ENCODE peak calls at places on chromosomes 11 and 22, in seven cellular contexts. W is dorsolateral prefrontal cortex, H is HCT116, M is thoracic aorta, V is NB4, N is IMR-90, E is pancreas. F is an unnamed sample.

GRCh38 chr11:91244921-91245320 is 979.7 kb upstream of the FAT3 start:
- DNase-seq in E (no peak), V (no peak), M (no peak), H (no peak), W (no peak), N (no peak), F (no peak)

GRCh38 chr22:22218302-22218701 is 26.3 kb upstream of the VPREB1 start:
- DNase-seq in H (no peak), N (no peak), V (no peak), E (no peak), W (no peak), M (no peak), F (no peak)

GRCh38 chr11:101458161-101458560 is 125.6 kb downstream of the TRPC6 start:
- DNase-seq in E (no peak), N (peak; percentile 79), W (no peak), V (no peak), M (no peak), H (no peak), F (no peak)

GRCh38 chr11:80086496-80087055 is 645.7 kb upstream of the TENM4 start:
- DNase-seq in W (no peak), V (no peak), E (no peak), N (no peak), M (no peak), H (no peak), F (no peak)

GRCh38 chr11:86487670-86488069 is 113.0 kb downstream of the CCDC81 start:
- DNase-seq in H (no peak), E (no peak), M (no peak), W (no peak), V (no peak), N (no peak), F (no peak)

GRCh38 chr11:5689551-5689983 is at the start of gene TRIM22:
- DNase-seq in V (peak; percentile 86), H (no peak), N (peak; percentile 71), M (no peak), E (no peak), W (no peak), F (peak; percentile 89)

GRCh38 chr11:78780889-78781288 is 206.2 kb upstream of the NARS2 start:
- DNase-seq in M (no peak), W (no peak), E (no peak), N (no peak), H (no peak), V (no peak), F (no peak)

GRCh38 chr11:67053896-67054850 is 2.5 kb upstream of the RHOD start:
- DNase-seq in N (peak; percentile 91), V (peak; percentile 63), M (peak; percentile 39), W (peak; percentile 69), E (peak; percentile 70), H (no peak), F (no peak)

GRCh38 chr11:119726585-119727522 is 2.1 kb downstream of the NECTIN1 start:
- DNase-seq in E (peak; percentile 32), N (no peak), W (no peak), M (no peak), H (no peak), V (no peak), F (no peak)

GRCh38 chr22:16933274-16933923 is 74.6 kb downstream of the GAB4 start:
- DNase-seq in M (no peak), H (no peak), W (no peak), N (no peak), V (no peak), E (no peak), F (no peak)

GRCh38 chr11:9095421-9095820 is 4.0 kb upstream of the SCUBE2 start:
- DNase-seq in W (no peak), E (no peak), H (no peak), V (peak; percentile 39), M (no peak), N (no peak), F (no peak)
- TF ChIP-seq CTCF in W (no peak), E (no peak), H (peak; percentile 57), V (peak; percentile 54), M (no peak), N (peak; percentile 15), F (peak; percentile 42)

DNA sequence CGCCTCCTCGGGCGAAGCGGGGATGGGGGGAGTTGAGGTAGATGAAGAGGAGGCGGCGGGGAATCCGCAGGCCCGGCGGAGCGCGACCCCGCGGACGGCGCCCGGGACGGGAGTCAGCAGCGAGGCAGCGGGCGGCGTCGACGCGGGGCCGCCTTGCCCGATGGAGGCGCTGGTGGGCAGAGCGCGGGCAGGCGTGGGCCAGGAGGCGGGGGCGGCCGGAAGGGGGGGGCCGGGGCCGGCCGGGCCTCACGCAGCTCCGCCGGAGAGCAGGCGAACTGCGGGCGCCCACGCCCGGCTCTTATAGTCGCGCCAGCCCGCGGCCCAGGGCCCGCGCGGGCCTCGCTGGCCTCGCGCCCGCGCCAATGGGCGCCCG is at the start of gene IGF2:
- DNase-seq in E (no peak), H (no peak), V (no peak), W (no peak), N (no peak), M (no peak), F (no peak)
- H3K4me3 ChIP-seq in E (peak within 1 kb of the TSS; percentile 30), H (peak within 1 kb of the TSS; percentile 48), V (no peak within 1 kb of the TSS), W (no peak within 1 kb of the TSS), N (peak within 1 kb of the TSS; percentile 44), M (peak within 1 kb of the TSS; percentile 58), F (no peak within 1 kb of the TSS)

DNA sequence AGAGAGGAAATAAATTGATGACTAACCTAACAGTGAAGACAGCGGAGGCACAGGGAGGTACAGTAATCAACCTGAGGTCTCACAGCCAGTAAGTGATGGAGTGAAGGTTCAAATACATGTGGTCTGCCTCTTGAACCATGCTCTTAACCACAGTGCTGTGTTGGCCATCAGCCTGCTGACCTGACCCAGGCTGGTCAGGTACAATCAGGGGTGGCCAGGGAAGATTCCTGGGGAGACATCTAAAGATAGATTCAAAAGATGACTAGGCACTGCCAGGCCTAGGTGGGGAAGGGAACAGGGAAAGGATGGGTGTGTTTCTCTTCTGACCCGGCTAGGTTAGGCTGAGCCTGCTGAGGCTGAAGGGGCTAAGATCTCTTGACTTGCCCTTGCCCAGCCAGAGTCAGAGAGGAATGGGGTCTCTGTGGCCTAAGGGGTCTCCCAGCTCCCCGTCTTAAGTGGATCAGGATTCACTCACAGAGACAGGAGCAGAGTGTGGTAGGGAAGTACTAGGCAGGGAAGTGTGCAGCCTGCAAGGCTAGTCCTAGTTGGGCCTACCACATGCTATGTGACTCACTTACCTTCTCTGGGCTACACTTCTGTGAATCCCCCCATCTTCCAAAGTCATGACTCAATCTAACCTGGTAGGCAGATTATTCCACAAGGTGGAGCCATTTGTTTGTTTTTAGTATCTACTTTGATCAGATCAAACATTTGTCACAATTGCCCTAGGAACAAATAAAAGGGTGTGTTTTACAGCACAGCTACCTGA is 10.4 kb upstream of the SREBF2 start:
- DNase-seq in H (peak; percentile 62), E (no peak), M (no peak), W (no peak), N (peak; percentile 82), V (peak; percentile 66), F (no peak)
- TF ChIP-seq CTCF in H (peak; percentile 46), E (peak; percentile 35), M (peak; percentile 22), W (peak; percentile 44), N (peak; percentile 64), V (peak; percentile 36), F (peak; percentile 43)

GRCh38 chr22:37427711-37428635 is 694 bp upstream of the ELFN2 start:
- DNase-seq in M (no peak), W (no peak), V (no peak), N (no peak), E (no peak), H (no peak), F (no peak)
- H3K4me3 ChIP-seq in M (peak overlapping the region; percentile 67), W (peak overlapping the region; percentile 44), V (no peak overlapping the region), N (peak overlapping the region; percentile 88), E (peak overlapping the region; percentile 54), H (peak overlapping the region; percentile 70), F (no peak overlapping the region)

GRCh38 chr11:58742981-58743880 is 11.5 kb upstream of the GLYAT start:
- DNase-seq in H (no peak), E (no peak), W (no peak), M (no peak), N (no peak), V (peak; percentile 6), F (no peak)
- TF ChIP-seq CTCF in H (peak; percentile 39), E (no peak), W (no peak), M (no peak), N (no peak), V (peak; percentile 26), F (peak; percentile 49)

GRCh38 chr22:24507742-24508141 is 12.6 kb downstream of the UPB1 start:
- DNase-seq in M (no peak), N (no peak), W (peak; percentile 2), E (no peak), V (no peak), H (no peak), F (peak; percentile 71)
- H3K4me3 ChIP-seq in M (no peak overlapping the region), N (no peak overlapping the region), W (no peak overlapping the region), E (no peak overlapping the region), V (no peak overlapping the region), H (no peak overlapping the region), F (no peak overlapping the region)

DNA sequence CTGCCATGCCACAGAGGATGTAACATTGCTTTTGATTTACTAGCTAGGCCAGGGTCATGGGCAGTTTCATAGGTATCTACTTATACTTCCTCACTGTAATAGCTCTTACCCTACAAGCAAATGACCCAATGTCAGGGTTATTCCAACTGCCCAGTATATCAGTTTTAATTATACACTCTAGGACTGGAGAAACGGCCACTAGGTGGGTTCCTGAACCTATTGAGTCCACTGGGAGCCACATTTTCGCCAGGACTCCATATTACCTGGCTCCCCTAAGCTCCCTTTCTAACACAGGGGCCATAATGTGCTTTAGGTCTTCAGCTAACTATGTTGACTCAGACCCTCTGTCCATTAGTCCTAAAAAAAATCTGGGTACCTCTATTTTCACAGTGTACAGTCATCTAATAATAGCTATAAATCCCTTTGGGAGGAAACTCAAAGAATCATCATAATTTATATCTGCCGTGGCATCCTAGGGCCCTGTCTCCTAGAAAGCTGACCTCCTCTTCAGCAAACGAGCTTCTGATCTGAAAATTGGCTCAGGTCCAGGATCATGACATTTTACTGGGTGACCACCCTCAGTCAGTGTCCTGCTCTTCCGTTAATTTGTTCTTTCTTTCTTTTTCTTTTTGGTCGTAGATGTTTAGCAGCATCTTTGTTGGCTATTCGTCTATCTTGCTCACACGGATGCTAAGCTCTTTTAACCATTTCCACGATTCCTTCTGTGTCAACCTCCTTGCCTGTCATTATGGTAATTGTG is 244.3 kb downstream of the FAM76B start:
- DNase-seq in M (no peak), E (no peak), W (no peak), H (peak; percentile 2), V (peak; percentile 22), N (no peak), F (no peak)
- TF ChIP-seq CTCF in M (no peak), E (no peak), W (no peak), H (peak; percentile 25), V (no peak), N (peak; percentile 10), F (peak; percentile 7)

DNA sequence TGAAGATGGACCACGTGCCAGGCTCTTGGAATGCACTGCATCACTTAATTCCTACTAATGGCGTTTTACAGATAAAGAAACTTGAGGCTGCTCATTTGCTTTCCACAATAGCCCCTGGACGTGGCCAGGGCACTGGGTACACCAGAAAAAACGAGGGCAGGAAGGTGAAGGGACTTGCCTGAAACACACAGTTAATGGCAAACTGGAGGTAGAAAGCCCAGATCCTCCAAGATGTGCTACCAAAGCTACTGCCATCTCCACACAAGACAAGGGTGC is 1.8 kb upstream of the FXYD2 start:
- DNase-seq in W (no peak), H (no peak), E (no peak), M (no peak), N (no peak), V (no peak), F (no peak)
- H3K4me3 ChIP-seq in W (no peak overlapping the region), H (no peak overlapping the region), E (no peak overlapping the region), M (no peak overlapping the region), N (no peak overlapping the region), V (no peak overlapping the region), F (no peak overlapping the region)

F was measured in GM12864.